ENCODE peak calls at places on chromosomes 7 and 10, in six cellular contexts. H, G, Q, W, P and R are unnamed samples.

GRCh38 chr10:116715839-116716377 is 26.5 kb downstream of the HSPA12A start:
- DNase-seq in W (no peak), G (no peak), H (no peak), Q (no peak), P (no peak), R (no peak)

GRCh38 chr10:91689731-91690168 is 56.9 kb upstream of the PPP1R3C start:
- DNase-seq in G (no peak), W (no peak), P (peak), Q (no peak), H (no peak), R (peak)

GRCh38 chr7:50349399-50349798 is 44.9 kb downstream of the IKZF1 start:
- DNase-seq in Q (no peak), G (no peak), H (no peak), W (no peak), P (no peak), R (no peak)

GRCh38 chr10:119595134-119595714 is 1.5 kb downstream of the TIAL1 start:
- DNase-seq in H (no peak), Q (no peak), P (peak), W (no peak), G (no peak), R (peak)

GRCh38 chr7:151590801-151591771 is 71.4 kb upstream of the RHEB start:
- DNase-seq in Q (no peak), H (no peak), P (no peak), W (no peak), G (no peak), R (no peak)

GRCh38 chr7:20650782-20651181 is 35.3 kb downstream of the ABCB5 start:
- DNase-seq in W (no peak), P (no peak), Q (no peak), G (no peak), H (no peak), R (no peak)

GRCh38 chr10:127908106-127908957 is 1.4 kb downstream of the PTPRE start:
- DNase-seq in G (peak), P (peak), W (no peak), H (no peak), Q (peak), R (peak)

GRCh38 chr10:56551037-56551436 is 190.0 kb upstream of the ZWINT start:
- DNase-seq in Q (peak), G (no peak), W (no peak), P (no peak), H (no peak), R (no peak)

GRCh38 chr10:119726291-119727261 is 726 bp downstream of the INPP5F start:
- DNase-seq in G (peak), P (no peak), H (no peak), Q (no peak), W (no peak), R (no peak)

GRCh38 chr7:127189074-127189473 is 63.7 kb downstream of the GRM8 start:
- DNase-seq in H (no peak), Q (no peak), G (no peak), P (no peak), W (no peak), R (no peak)

GRCh38 chr7:121515651-121516401 is 119.7 kb upstream of the FAM3C start:
- DNase-seq in G (no peak), P (no peak), Q (no peak), W (no peak), H (no peak), R (no peak)

GRCh38 chr10:73819513-73820093 is 8.2 kb upstream of the NDST2 start:
- DNase-seq in Q (no peak), P (no peak), W (no peak), H (no peak), G (peak), R (peak)

GRCh38 chr10:32941357-32941756 is 16.7 kb downstream of the ITGB1 start:
- DNase-seq in G (no peak), W (no peak), P (no peak), Q (no peak), H (no peak), R (no peak)

GRCh38 chr10:100043796-100044195 is 34.0 kb upstream of the DNMBP start:
- DNase-seq in G (no peak), P (peak), W (no peak), H (no peak), Q (no peak), R (peak)

GRCh38 chr7:48299580-48300169 is 128.4 kb downstream of the ABCA13 start:
- DNase-seq in W (peak), Q (peak), H (no peak), P (peak), G (peak), R (peak)

GRCh38 chr10:73039635-73040034 is 57.0 kb downstream of the P4HA1 start:
- DNase-seq in P (peak), G (no peak), W (no peak), H (no peak), Q (no peak), R (peak)

GRCh38 chr10:79495791-79496190 is 16.5 kb upstream of the EIF5AL1 start:
- DNase-seq in P (no peak), H (no peak), G (no peak), Q (no peak), W (no peak), R (no peak)

GRCh38 chr7:44666566-44666965 is 60.1 kb downstream of the OGDH start:
- DNase-seq in G (no peak), W (no peak), H (no peak), Q (no peak), P (no peak), R (no peak)

GRCh38 chr7:134637934-134638719 is 8.5 kb upstream of the BPGM start:
- DNase-seq in Q (no peak), G (no peak), P (no peak), H (no peak), W (no peak), R (no peak)

GRCh38 chr10:6214612-6215011 is 11.9 kb downstream of the PFKFB3 start:
- DNase-seq in H (no peak), Q (no peak), W (no peak), P (no peak), G (no peak), R (no peak)

GRCh38 chr10:78992333-78992732 is 76.4 kb upstream of the ZMIZ1 start:
- DNase-seq in W (no peak), Q (no peak), H (no peak), P (no peak), G (no peak), R (no peak)

GRCh38 chr10:96701265-96701664 is 19.0 kb downstream of the PIK3AP1 start:
- DNase-seq in P (no peak), G (no peak), H (no peak), Q (no peak), W (no peak), R (no peak)

GRCh38 chr10:7410306-7410799 is 481 bp downstream of the SFMBT2 start:
- DNase-seq in H (peak), W (peak), P (no peak), G (peak), Q (peak), R (no peak)

GRCh38 chr7:55130554-55131198 is 111.9 kb downstream of the EGFR start:
- DNase-seq in W (no peak), H (no peak), G (no peak), Q (no peak), P (peak), R (peak)

GRCh38 chr7:47500103-47500563 is 81.8 kb downstream of the TNS3 start:
- DNase-seq in P (no peak), H (no peak), G (peak), W (no peak), Q (no peak), R (no peak)

GRCh38 chr10:60375293-60376004 is 14.2 kb downstream of the ANK3 start:
- DNase-seq in Q (no peak), W (no peak), P (no peak), H (no peak), G (no peak), R (no peak)

GRCh38 chr7:24728503-24729364 is 28.5 kb downstream of the GSDME start:
- DNase-seq in Q (no peak), G (no peak), H (no peak), W (no peak), P (no peak), R (no peak)

GRCh38 chr10:96473866-96474265 is 39.9 kb downstream of the TLL2 start:
- DNase-seq in Q (no peak), G (no peak), H (no peak), W (no peak), P (no peak), R (no peak)

GRCh38 chr7:17674166-17674955 is 265.9 kb downstream of the SNX13 start:
- DNase-seq in W (no peak), H (peak), P (no peak), G (no peak), Q (no peak), R (no peak)

GRCh38 chr10:24206926-24207701 is 1.8 kb upstream of the KIAA1217 start:
- DNase-seq in P (no peak), W (no peak), H (no peak), Q (no peak), G (peak), R (no peak)

GRCh38 chr10:14481752-14482151 is 151.0 kb upstream of the FRMD4A start:
- DNase-seq in P (peak), G (no peak), Q (no peak), H (no peak), W (no peak), R (peak)

GRCh38 chr10:35331894-35332640 is 4.2 kb upstream of the CCNY start:
- DNase-seq in H (no peak), G (peak), Q (peak), W (no peak), P (peak), R (peak)

GRCh38 chr10:124641282-124642075 is 102.7 kb downstream of the FAM53B start:
- DNase-seq in P (peak), W (no peak), Q (no peak), G (no peak), H (no peak), R (peak)

GRCh38 chr7:140179339-140179738 is 2.6 kb upstream of the KDM7A start:
- DNase-seq in W (no peak), G (no peak), P (no peak), Q (no peak), H (no peak), R (no peak)

GRCh38 chr10:75718996-75719395 is 287.6 kb downstream of the LRMDA start:
- DNase-seq in H (no peak), G (no peak), W (no peak), P (no peak), Q (no peak), R (no peak)

GRCh38 chr10:88934900-88935672 is 17.5 kb downstream of the ACTA2 start:
- DNase-seq in P (peak), W (peak), H (no peak), G (peak), Q (peak), R (peak)

DNA sequence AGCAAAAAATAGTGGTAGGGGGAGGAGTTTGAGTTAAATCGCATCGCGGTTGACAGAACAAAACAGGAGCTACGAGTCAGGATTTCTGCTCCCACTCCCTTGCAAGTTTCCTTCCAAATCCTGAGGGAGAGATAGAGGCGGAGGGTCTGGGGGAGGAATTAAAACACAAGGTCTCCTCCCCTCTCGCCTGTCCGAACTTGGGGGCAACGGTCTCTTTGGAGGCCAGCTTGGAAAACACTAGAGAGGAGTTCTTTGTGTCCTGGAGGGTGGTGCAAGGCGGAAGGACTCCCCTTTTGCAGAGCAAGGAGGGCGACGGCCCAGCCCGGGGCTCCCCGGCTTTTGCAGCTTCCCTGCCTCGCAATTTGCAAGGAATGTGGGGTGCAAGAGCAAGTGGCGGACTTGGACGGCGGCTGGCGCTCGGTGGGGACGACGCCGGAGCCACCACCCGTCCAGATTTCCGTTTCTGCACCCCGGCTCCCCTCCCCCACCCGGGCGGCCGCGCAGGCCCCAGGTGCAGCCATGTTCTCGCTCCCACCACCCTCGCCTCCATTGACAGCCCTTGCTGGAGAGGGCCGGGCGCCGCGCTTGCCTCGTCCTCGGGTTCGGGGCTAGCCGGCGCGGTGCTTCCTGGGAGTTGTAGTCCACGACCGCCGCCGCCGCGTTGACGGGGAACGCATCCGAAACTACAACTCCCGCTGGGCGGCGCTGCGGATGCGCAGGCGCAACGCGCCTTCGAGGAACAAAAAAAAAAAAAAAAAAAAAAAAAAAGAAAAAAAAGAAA is 417 bp upstream of the GTF2I start:
- DNase-seq in H (peak), W (peak), Q (peak), P (peak), G (peak), R (peak)
- TF ChIP-seq CTCF in H (peak), W (peak), Q (no peak), P (no peak), G (no peak), R (peak)

GRCh38 chr10:133312769-133313145 is 4.0 kb downstream of the ZNF511 start:
- DNase-seq in Q (no peak), G (no peak), W (no peak), P (no peak), H (peak), R (no peak)
- TF ChIP-seq CTCF in Q (no peak), G (no peak), W (no peak), P (no peak), H (no peak), R (no peak)

DNA sequence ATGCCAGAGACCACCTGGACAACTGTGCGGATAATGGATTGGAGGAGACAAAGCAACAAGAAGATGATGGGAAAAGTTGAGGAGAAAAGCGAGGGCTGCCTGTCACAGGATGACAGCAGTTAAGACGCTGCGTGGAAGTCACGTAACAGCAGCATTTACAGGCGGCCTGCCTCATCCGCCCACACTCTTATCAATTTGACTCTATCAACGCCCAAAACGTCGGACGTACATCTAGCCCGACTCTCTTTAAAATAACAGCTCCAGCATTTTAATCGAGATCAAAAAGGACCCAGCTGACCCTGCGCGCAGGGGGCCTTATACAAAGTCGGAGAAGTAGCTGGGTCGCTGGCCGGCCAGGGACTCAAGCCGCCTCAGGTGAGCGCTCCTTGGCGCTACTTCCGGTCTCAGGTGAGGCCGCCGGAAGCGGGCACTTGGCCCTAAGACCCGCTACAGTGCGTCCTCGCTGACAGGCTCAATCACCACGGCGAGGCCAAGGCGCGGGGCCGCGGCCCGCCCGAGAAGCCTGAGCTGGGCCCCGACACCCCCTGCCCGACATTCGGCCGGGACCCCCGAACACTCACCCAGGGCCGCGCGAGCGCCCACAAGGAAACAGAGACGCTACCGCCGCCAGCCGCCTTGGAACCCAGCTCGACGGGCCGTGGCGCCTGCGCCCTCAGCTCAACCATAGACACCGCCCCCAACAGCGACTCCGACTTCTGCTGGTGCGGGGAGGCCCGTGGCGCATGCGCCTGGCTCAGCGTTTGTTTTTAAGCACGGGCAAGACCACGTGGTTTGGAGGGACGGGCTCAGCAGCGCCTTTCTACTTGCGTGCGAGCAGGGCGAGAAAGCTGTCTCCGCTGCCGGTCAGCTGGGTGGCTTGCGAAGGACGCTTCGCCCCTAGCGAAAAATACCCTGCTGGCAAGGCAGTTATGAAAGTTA is at the start of gene ERCC6:
- DNase-seq in H (peak), Q (peak), W (peak), P (peak), G (peak), R (peak)
- TF ChIP-seq CTCF in H (no peak), Q (no peak), W (no peak), P (no peak), G (no peak), R (peak)

DNA sequence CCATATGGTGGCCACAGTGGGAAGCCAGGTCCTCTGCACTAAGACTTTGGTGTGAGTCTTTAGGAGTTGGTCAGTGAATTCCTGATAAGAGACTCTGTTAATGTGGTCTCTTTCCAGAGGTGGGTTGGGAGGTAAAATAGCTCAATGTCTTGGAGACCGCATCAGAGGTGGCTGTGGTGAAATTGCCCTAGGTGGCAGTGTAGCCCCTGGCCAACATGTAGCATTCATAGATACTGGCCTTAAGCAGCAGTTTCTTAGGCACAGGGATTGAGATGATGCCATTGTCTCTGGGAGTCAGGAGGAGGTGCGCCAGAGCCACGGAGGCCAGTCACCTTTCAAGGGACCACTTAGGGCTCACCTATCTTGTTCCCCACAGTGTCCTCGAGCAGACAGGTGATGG is 202.8 kb downstream of the CREB5 start:
- DNase-seq in P (no peak), W (no peak), H (no peak), G (no peak), Q (no peak), R (peak)
- TF ChIP-seq CTCF in P (peak), W (no peak), H (peak), G (peak), Q (no peak), R (peak)